ENCODE peak calls at places on chromosome 14, in nine cellular contexts. R, C, M, G, A, B, E, Z and V are unnamed samples.

GRCh38 chr14:68231832-68232642 is 412.5 kb downstream of the RAD51B start:
- DNase-seq in E (no peak), M (peak; percentile 67), A (no peak), G (peak; percentile 67), R (no peak), B (no peak), Z (no peak), C (no peak), V (no peak)

GRCh38 chr14:62443796-62444195 is 601.5 kb downstream of the KCNH5 start:
- DNase-seq in E (no peak), G (no peak), Z (peak; percentile 54), M (peak; percentile 55), C (no peak), R (no peak), B (no peak), A (no peak), V (no peak)

GRCh38 chr14:46788994-46789393 is 137.4 kb upstream of the RPL10L start:
- DNase-seq in B (no peak), R (no peak), A (no peak), M (no peak), G (no peak), E (no peak), C (no peak), Z (no peak), V (no peak)

GRCh38 chr14:61033851-61034250 is 52.8 kb downstream of the SLC38A6 start:
- DNase-seq in E (no peak), G (peak; percentile 46), R (no peak), A (no peak), B (no peak), C (no peak), M (peak; percentile 48), Z (no peak), V (no peak)

GRCh38 chr14:20247651-20248246 is 8.7 kb downstream of the OR11H4 start:
- DNase-seq in B (peak; percentile 3), M (no peak), E (no peak), R (no peak), Z (no peak), C (no peak), A (peak; percentile 33), G (no peak), V (no peak)

GRCh38 chr14:53389207-53389606 is 236.1 kb upstream of the DDHD1 start:
- DNase-seq in A (no peak), M (no peak), Z (no peak), E (no peak), R (no peak), C (no peak), G (peak; percentile 74), B (no peak), V (no peak)

GRCh38 chr14:36767603-36768281 is 106.1 kb downstream of the PAX9 start:
- DNase-seq in E (no peak), G (peak; percentile 50), B (no peak), Z (no peak), A (no peak), M (no peak), C (no peak), R (peak; percentile 59), V (no peak)

GRCh38 chr14:81166126-81166525 is 54.6 kb downstream of the GTF2A1 start:
- DNase-seq in C (no peak), E (no peak), M (no peak), R (no peak), A (no peak), G (no peak), Z (no peak), B (no peak), V (no peak)

GRCh38 chr14:68789002-68789797 is 3.7 kb downstream of the ZFP36L1 start:
- DNase-seq in E (peak; percentile 88), A (peak; percentile 85), R (peak; percentile 80), C (no peak), Z (no peak), B (peak; percentile 89), G (peak; percentile 88), M (peak; percentile 81), V (peak; percentile 71)

GRCh38 chr14:96584199-96584906 is 82.2 kb downstream of the PAPOLA start:
- DNase-seq in G (peak; percentile 43), E (no peak), M (peak; percentile 32), A (peak; percentile 72), Z (no peak), C (no peak), B (peak; percentile 12), R (no peak), V (no peak)

GRCh38 chr14:99237288-99237687 is 34.7 kb downstream of the BCL11B start:
- DNase-seq in M (no peak), R (no peak), B (no peak), E (no peak), Z (no peak), A (no peak), G (no peak), C (no peak), V (no peak)
- H3K4me3 ChIP-seq in M (no peak overlapping the region), R (no peak overlapping the region), B (peak overlapping the region; percentile 21), E (no peak overlapping the region), Z (no peak overlapping the region), A (no peak overlapping the region), G (no peak overlapping the region), C (no peak overlapping the region), V (no peak overlapping the region)

DNA sequence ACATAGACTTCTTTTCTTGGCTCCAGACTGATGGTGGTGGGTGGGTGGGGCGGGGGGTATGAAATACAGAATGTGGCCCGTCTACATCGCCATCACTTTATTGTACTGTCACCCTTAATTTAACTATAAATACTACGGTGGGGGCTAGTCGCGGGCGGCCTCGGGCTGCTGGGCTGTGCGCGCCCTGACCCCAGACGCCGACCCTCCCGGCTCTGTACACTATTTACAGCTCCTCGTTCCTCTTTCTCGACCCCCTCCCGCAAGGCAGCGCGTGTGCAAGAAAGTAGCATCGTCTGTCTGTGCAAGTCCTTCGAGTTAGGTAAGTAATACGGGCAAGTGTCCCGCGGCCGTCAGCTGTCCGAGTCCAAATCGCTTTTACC is 1.8 kb downstream of the GSC start:
- DNase-seq in A (no peak), G (no peak), R (no peak), M (no peak), Z (no peak), C (no peak), E (no peak), B (no peak), V (no peak)
- H3K4me3 ChIP-seq in A (no peak overlapping the region), G (peak overlapping the region; percentile 74), R (no peak overlapping the region), M (no peak overlapping the region), Z (no peak overlapping the region), C (peak overlapping the region; percentile 78), E (peak overlapping the region; percentile 59), B (no peak overlapping the region), V (no peak overlapping the region)

GRCh38 chr14:83826838-83827237 is 1703.1 kb upstream of the FLRT2 start:
- DNase-seq in B (no peak), M (peak; percentile 49), A (no peak), E (no peak), C (no peak), G (peak; percentile 0), R (no peak), Z (no peak), V (no peak)
- H3K4me3 ChIP-seq in B (no peak overlapping the region), M (no peak overlapping the region), A (no peak overlapping the region), E (no peak overlapping the region), C (peak overlapping the region; percentile 55), G (no peak overlapping the region), R (no peak overlapping the region), Z (no peak overlapping the region), V (no peak overlapping the region)

GRCh38 chr14:104139460-104140212 is 1.2 kb downstream of the KIF26A start:
- DNase-seq in C (no peak), E (no peak), A (no peak), Z (no peak), B (no peak), G (no peak), R (no peak), M (no peak), V (no peak)
- H3K4me3 ChIP-seq in C (peak overlapping the region; percentile 67), E (peak overlapping the region; percentile 57), A (no peak overlapping the region), Z (no peak overlapping the region), B (no peak overlapping the region), G (no peak overlapping the region), R (no peak overlapping the region), M (peak overlapping the region; percentile 57), V (peak overlapping the region; percentile 60)

GRCh38 chr14:49923881-49924280 is 31.0 kb downstream of the ARF6 start:
- DNase-seq in G (no peak), R (no peak), Z (no peak), C (no peak), E (no peak), A (no peak), M (no peak), B (no peak), V (no peak)
- H3K4me3 ChIP-seq in G (no peak overlapping the region), R (no peak overlapping the region), Z (no peak overlapping the region), C (no peak overlapping the region), E (no peak overlapping the region), A (no peak overlapping the region), M (no peak overlapping the region), B (no peak overlapping the region), V (no peak overlapping the region)

GRCh38 chr14:100725587-100726387 is 905 bp upstream of the DLK1 start:
- DNase-seq in M (no peak), R (no peak), A (no peak), E (no peak), Z (no peak), B (no peak), C (no peak), G (no peak), V (no peak)

GRCh38 chr14:100727565-100728240 is 1.0 kb downstream of the DLK1 start:
- DNase-seq in M (no peak), Z (no peak), C (no peak), G (no peak), A (no peak), E (no peak), R (no peak), B (no peak), V (no peak)

GRCh38 chr14:100724061-100724460 is 2.6 kb upstream of the DLK1 start:
- DNase-seq in C (no peak), B (no peak), G (no peak), M (no peak), Z (no peak), A (no peak), R (no peak), E (no peak), V (no peak)

GRCh38 chr14:100726812-100727564 is at the start of gene DLK1:
- DNase-seq in E (no peak), R (no peak), G (no peak), M (no peak), A (no peak), B (no peak), Z (no peak), C (no peak), V (no peak)

DNA sequence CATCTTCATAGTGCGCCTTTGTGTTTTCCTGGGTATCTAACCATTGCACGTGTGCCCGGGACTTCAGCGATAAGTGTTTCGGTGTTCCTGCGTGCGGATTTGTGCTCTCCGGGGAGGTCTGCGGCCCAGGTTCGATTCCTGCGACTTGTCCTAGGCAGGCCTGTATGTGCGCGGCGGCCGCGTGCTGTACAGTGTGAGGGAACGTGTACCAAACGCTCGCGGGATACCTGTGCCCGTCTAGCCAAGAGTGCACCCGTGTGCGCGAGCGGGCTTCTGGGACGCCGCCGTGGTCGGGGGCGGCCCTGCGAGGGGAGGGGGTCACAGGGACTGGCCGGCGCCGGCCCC is 253 bp upstream of the DLK1 start:
- DNase-seq in Z (no peak), C (no peak), M (no peak), A (no peak), E (no peak), G (no peak), R (no peak), B (no peak), V (no peak)
- H3K4me3 ChIP-seq in Z (no peak overlapping the region), C (no peak overlapping the region), M (no peak overlapping the region), A (no peak overlapping the region), E (no peak overlapping the region), G (no peak overlapping the region), R (no peak overlapping the region), B (no peak overlapping the region), V (no peak overlapping the region)